ENCODE peak calls at places on chromosomes 16 and 17, in six cellular contexts. X is iris pigment epithelial cell; Y is foreskin keratinocyte; L is stimulated activated CD8-positive, alpha-beta memory T cell treated with anti-CD3 and anti-CD28 coated beads, Interleukin-4, amount 100 ng/mL, for 1 hour; V is GM12891; D is small intestine. S is an unnamed sample.

GRCh38 chr17:12952012-12952411 is 65.8 kb downstream of the ELAC2 start:
- DNase-seq in Y (no peak), V (no peak), X (no peak), D (no peak), L (no peak), S (no peak)

GRCh38 chr17:73657473-73658116 is 13.3 kb upstream of the SDK2 start:
- DNase-seq in L (no peak), X (peak; percentile 17), V (no peak), D (peak; percentile 48), Y (no peak), S (no peak)

GRCh38 chr17:17822189-17822978 is 14.4 kb downstream of the SREBF1 start:
- DNase-seq in L (no peak), Y (no peak), V (no peak), D (no peak), X (peak; percentile 91), S (peak; percentile 49)

GRCh38 chr17:68011199-68011665 is 15.0 kb upstream of the C17orf58 start:
- DNase-seq in V (peak; percentile 51), L (peak; percentile 34), Y (no peak), X (no peak), D (peak; percentile 34), S (no peak)

GRCh38 chr17:34578016-34578415 is 1.4 kb upstream of the TMEM132E start:
- DNase-seq in D (no peak), V (no peak), X (no peak), Y (no peak), L (no peak), S (no peak)

GRCh38 chr17:81128774-81129173 is 36.5 kb upstream of the PVALEF start:
- DNase-seq in L (no peak), Y (no peak), X (no peak), D (no peak), V (no peak), S (no peak)

GRCh38 chr16:79997257-79997656 is 396.7 kb upstream of the MAF start:
- DNase-seq in X (peak; percentile 32), Y (no peak), D (no peak), L (no peak), V (no peak), S (no peak)

GRCh38 chr16:19696312-19696711 is 21.7 kb downstream of the KNOP1 start:
- DNase-seq in Y (peak; percentile 73), X (peak; percentile 95), V (no peak), D (peak; percentile 86), L (peak; percentile 31), S (peak; percentile 82)

GRCh38 chr17:47265983-47266541 is 12.4 kb downstream of the ITGB3 start:
- DNase-seq in Y (peak; percentile 45), V (no peak), D (peak; percentile 82), X (peak; percentile 54), L (no peak), S (no peak)

GRCh38 chr17:6100891-6101290 is 30.7 kb downstream of the WSCD1 start:
- DNase-seq in L (no peak), Y (no peak), V (no peak), D (no peak), X (no peak), S (no peak)

GRCh38 chr16:732936-733335 is 6.0 kb downstream of the HAGHL start:
- DNase-seq in X (no peak), D (no peak), L (no peak), Y (no peak), V (no peak), S (no peak)

GRCh38 chr16:83402969-83403368 is 404.8 kb upstream of the HSBP1 start:
- DNase-seq in X (peak; percentile 60), L (no peak), Y (peak; percentile 72), V (no peak), D (no peak), S (no peak)

GRCh38 chr16:83705856-83706255 is 101.9 kb upstream of the HSBP1 start:
- DNase-seq in X (peak; percentile 73), Y (no peak), L (no peak), V (no peak), D (no peak), S (no peak)

GRCh38 chr16:58414938-58415451 is 22.7 kb downstream of the GINS3 start:
- DNase-seq in Y (no peak), X (no peak), D (no peak), L (no peak), V (no peak), S (no peak)

GRCh38 chr17:40528692-40529417 is 27.4 kb upstream of the TNS4 start:
- DNase-seq in L (no peak), V (no peak), X (no peak), Y (no peak), D (no peak), S (no peak)

GRCh38 chr16:11258553-11259287 is 2.7 kb upstream of the SOCS1 start:
- DNase-seq in X (peak; percentile 13), L (no peak), Y (no peak), V (peak; percentile 64), D (peak; percentile 79), S (no peak)

GRCh38 chr16:68367034-68367433 is 56.2 kb downstream of the PRMT7 start:
- DNase-seq in D (peak; percentile 51), X (peak; percentile 39), Y (no peak), L (no peak), V (no peak), S (no peak)

GRCh38 chr16:72203401-72203800 is 31.4 kb upstream of the PMFBP1 start:
- DNase-seq in X (peak; percentile 64), Y (peak; percentile 58), D (no peak), L (no peak), V (peak; percentile 28), S (no peak)

GRCh38 chr17:12990041-12990808 is 27.6 kb downstream of the ELAC2 start:
- DNase-seq in L (no peak), D (no peak), Y (no peak), X (no peak), V (no peak), S (no peak)

GRCh38 chr16:6345090-6345489 is 987.6 kb upstream of the RBFOX1 start:
- DNase-seq in X (no peak), D (no peak), L (no peak), V (no peak), Y (no peak), S (no peak)

GRCh38 chr17:57112994-57113393 is 27.9 kb downstream of the AKAP1 start:
- DNase-seq in L (no peak), Y (no peak), V (no peak), D (no peak), X (no peak), S (no peak)

GRCh38 chr17:9309216-9309615 is 266.4 kb downstream of the STX8 start:
- DNase-seq in V (no peak), X (no peak), L (no peak), Y (no peak), D (no peak), S (no peak)

GRCh38 chr17:72631568-72631967 is 460.9 kb downstream of the SLC39A11 start:
- DNase-seq in V (no peak), Y (peak; percentile 82), X (no peak), L (no peak), D (no peak), S (no peak)

GRCh38 chr17:76883744-76884525 is 15.7 kb downstream of the MGAT5B start:
- DNase-seq in V (no peak), L (no peak), D (no peak), X (no peak), Y (no peak), S (no peak)

GRCh38 chr17:50511058-50511457 is 2.8 kb downstream of the MYCBPAP start:
- DNase-seq in X (peak; percentile 60), V (peak; percentile 70), Y (no peak), D (no peak), L (no peak), S (no peak)

GRCh38 chr17:10337976-10338375 is 34.8 kb downstream of the MYH13 start:
- DNase-seq in Y (no peak), V (no peak), D (no peak), X (no peak), L (no peak), S (peak; percentile 43)

GRCh38 chr17:57541472-57542394 is 203.4 kb downstream of the CCDC182 start:
- DNase-seq in V (no peak), Y (peak; percentile 76), D (peak; percentile 89), L (no peak), X (peak; percentile 88), S (no peak)

GRCh38 chr16:9481749-9482148 is 390.3 kb downstream of the HAPSTR1 start:
- DNase-seq in L (no peak), V (no peak), Y (no peak), D (no peak), X (no peak), S (no peak)

GRCh38 chr17:64074704-64075484 is 54.5 kb upstream of the ICAM2 start:
- DNase-seq in L (no peak), D (peak; percentile 89), X (peak; percentile 75), V (no peak), Y (peak; percentile 72), S (peak; percentile 64)

GRCh38 chr16:75385507-75386152 is 47.7 kb downstream of the CFDP1 start:
- DNase-seq in X (peak; percentile 85), Y (peak; percentile 66), L (no peak), D (peak; percentile 76), V (no peak), S (no peak)

GRCh38 chr16:68234188-68235104 is 1.5 kb downstream of the ESRP2 start:
- DNase-seq in V (no peak), X (no peak), D (peak; percentile 92), L (no peak), Y (peak; percentile 74), S (no peak)

GRCh38 chr17:47694018-47694817 is at the start of gene TBKBP1:
- DNase-seq in V (no peak), Y (no peak), L (no peak), D (no peak), X (no peak), S (no peak)

GRCh38 chr16:23952128-23953041 is 116.6 kb downstream of the PRKCB start:
- DNase-seq in Y (no peak), X (peak; percentile 1), L (no peak), V (no peak), D (peak; percentile 3), S (peak; percentile 5)

GRCh38 chr16:27264151-27264550 is 4.4 kb downstream of the NSMCE1 start:
- DNase-seq in V (no peak), L (no peak), X (peak; percentile 90), Y (peak; percentile 89), D (no peak), S (peak; percentile 45)

GRCh38 chr16:67278773-67279295 is 498 bp upstream of the PLEKHG4 start:
- DNase-seq in V (peak; percentile 76), X (no peak), D (peak; percentile 34), L (peak; percentile 3), Y (no peak), S (no peak)

S was measured in BJ.